ENCODE peak calls at places on chromosomes 16 and 17, in four cellular contexts. P, G, K and W are unnamed samples.
A peak's percentile ranks its signal among the peaks of the same experiment; 100 is the strongest.

GRCh38 chr16:58578642-58579041 is 51.0 kb downstream of the CNOT1 start:
- DNase-seq in P (no peak), G (no peak), K (no peak), W (no peak)

GRCh38 chr16:11681977-11682654 is 13.9 kb downstream of the SNN start:
- DNase-seq in P (no peak), G (no peak), K (no peak), W (no peak)

GRCh38 chr17:57109393-57110151 is 24.5 kb downstream of the AKAP1 start:
- DNase-seq in P (peak; percentile 5), G (no peak), K (peak; percentile 85), W (no peak)

GRCh38 chr17:66527335-66527734 is 224.9 kb downstream of the PRKCA start:
- DNase-seq in P (no peak), G (no peak), K (no peak), W (no peak)

GRCh38 chr16:14181371-14182050 is 110.4 kb downstream of the MRTFB start:
- DNase-seq in P (peak; percentile 89), G (no peak), K (no peak), W (peak; percentile 85)

GRCh38 chr16:46932802-46933201 is 40.7 kb downstream of the DNAJA2 start:
- DNase-seq in P (no peak), G (no peak), K (peak; percentile 48), W (no peak)

GRCh38 chr16:66923247-66923851 is 2.0 kb downstream of the RRAD start:
- DNase-seq in P (peak; percentile 47), G (no peak), K (no peak), W (no peak)

GRCh38 chr16:65837431-65837986 is 529.0 kb upstream of the CDH5 start:
- DNase-seq in P (no peak), G (no peak), K (peak; percentile 13), W (no peak)

GRCh38 chr16:77112701-77113100 is 78.3 kb upstream of the MON1B start:
- DNase-seq in P (no peak), G (no peak), K (no peak), W (no peak)

GRCh38 chr17:35666967-35667552 is 64.4 kb upstream of the RASL10B start:
- DNase-seq in P (peak; percentile 42), G (no peak), K (peak; percentile 26), W (peak; percentile 12)

GRCh38 chr17:28703552-28704218 is 8.0 kb downstream of the PROCA1 start:
- DNase-seq in P (no peak), G (no peak), K (no peak), W (no peak)

GRCh38 chr17:624341-624860 is 90.2 kb downstream of the VPS53 start:
- DNase-seq in P (no peak), G (no peak), K (no peak), W (no peak)

GRCh38 chr16:56258508-56259424 is 67.5 kb downstream of the GNAO1 start:
- DNase-seq in P (no peak), G (no peak), K (no peak), W (no peak)

GRCh38 chr17:1420981-1421380 is 21.0 kb upstream of the YWHAE start:
- DNase-seq in P (no peak), G (no peak), K (no peak), W (no peak)

GRCh38 chr16:66590322-66590721 is 11.1 kb downstream of the CMTM2 start:
- DNase-seq in P (no peak), G (no peak), K (no peak), W (no peak)

GRCh38 chr17:70256751-70257150 is 87.4 kb downstream of the KCNJ2 start:
- DNase-seq in P (no peak), G (no peak), K (no peak), W (no peak)

GRCh38 chr16:28149016-28149888 is 62.5 kb downstream of the XPO6 start:
- DNase-seq in P (peak; percentile 22), G (no peak), K (no peak), W (peak; percentile 16)

GRCh38 chr16:79887541-79888540 is 287.3 kb upstream of the MAF start:
- DNase-seq in P (no peak), G (no peak), K (no peak), W (no peak)

GRCh38 chr17:66855204-66855603 is 20.3 kb downstream of the CACNG5 start:
- DNase-seq in P (no peak), G (no peak), K (no peak), W (no peak)

GRCh38 chr17:71527311-71527710 is 593.5 kb upstream of the SOX9 start:
- DNase-seq in P (peak; percentile 24), G (no peak), K (no peak), W (no peak)

GRCh38 chr16:11058820-11059219 is 114.5 kb downstream of the CLEC16A start:
- DNase-seq in P (no peak), G (no peak), K (no peak), W (no peak)

GRCh38 chr16:57615813-57616212 is 12.6 kb upstream of the ADGRG1 start:
- DNase-seq in P (no peak), G (no peak), K (no peak), W (no peak)

GRCh38 chr17:7177210-7177953 is 1.8 kb downstream of the ASGR1 start:
- DNase-seq in P (peak; percentile 64), G (peak; percentile 83), K (peak; percentile 85), W (peak; percentile 79)

GRCh38 chr17:7175363-7175733 is 3.8 kb downstream of the ASGR1 start:
- DNase-seq in P (no peak), G (no peak), K (no peak), W (no peak)

GRCh38 chr17:7177954-7178477 is 1.2 kb downstream of the ASGR1 start:
- DNase-seq in P (peak; percentile 71), G (peak; percentile 18), K (peak; percentile 72), W (peak; percentile 62)

GRCh38 chr17:7176107-7176851 is 2.9 kb downstream of the ASGR1 start:
- DNase-seq in P (no peak), G (no peak), K (no peak), W (no peak)

DNA sequence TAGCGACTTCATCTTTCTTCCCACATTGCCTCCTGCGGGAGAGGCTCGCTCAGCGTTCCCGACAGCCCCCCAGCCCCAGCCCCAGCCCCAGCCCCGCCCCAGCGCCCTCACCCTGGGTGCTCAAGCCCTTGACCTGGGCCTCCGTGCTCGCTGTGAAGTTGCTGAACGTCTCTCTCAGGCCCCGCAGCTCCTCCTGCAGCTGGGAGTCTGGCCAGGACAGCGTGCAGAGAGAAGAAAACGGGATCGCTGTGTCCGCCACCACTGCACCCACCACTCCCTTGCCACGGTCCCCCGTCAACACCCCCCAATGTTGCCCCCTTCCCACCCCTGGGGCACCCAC is 2.3 kb downstream of the ASGR1 start:
- DNase-seq in P (no peak), G (no peak), K (peak; percentile 33), W (no peak)
- H3K18ac ChIP-seq in P (no peak overlapping the region), G (peak overlapping the region; percentile 94), K (no peak overlapping the region), W (peak overlapping the region; percentile 82)

GRCh38 chr16:2967721-2968161 is 1.4 kb upstream of the PAQR4 start:
- DNase-seq in P (no peak), G (no peak), K (no peak), W (no peak)
- H3K4me1 ChIP-seq in P (peaks cover 7% of the 10 kb centered on the region), G (peaks cover 22% of the 10 kb centered on the region), K (no peaks in the 10 kb centered on the region), W (peaks cover 63% of the 10 kb centered on the region)

GRCh38 chr17:77537566-77537965 is 396.8 kb downstream of the SEC14L1 start:
- DNase-seq in P (no peak), G (no peak), K (no peak), W (no peak)

GRCh38 chr17:77540975-77541374 is 400.2 kb downstream of the SEC14L1 start:
- DNase-seq in P (no peak), G (no peak), K (no peak), W (no peak)

GRCh38 chr17:77541995-77542394 is 401.2 kb downstream of the SEC14L1 start:
- DNase-seq in P (no peak), G (no peak), K (peak; percentile 38), W (no peak)

GRCh38 chr17:77542551-77543490 is 402.1 kb downstream of the SEC14L1 start:
- DNase-seq in P (peak; percentile 78), G (peak; percentile 85), K (peak; percentile 95), W (peak; percentile 81)

GRCh38 chr17:77540531-77540930 is 399.8 kb downstream of the SEC14L1 start:
- DNase-seq in P (no peak), G (no peak), K (no peak), W (no peak)
- H3K18ac ChIP-seq in P (no peak overlapping the region), G (peak overlapping the region; percentile 84), K (no peak overlapping the region), W (no peak overlapping the region)

GRCh38 chr16:50694206-50694605 is 800 bp downstream of the NOD2 start:
- DNase-seq in P (no peak), G (no peak), K (no peak), W (no peak)
- H3K4me1 ChIP-seq in P (no peaks in the 10 kb centered on the region), G (no peaks in the 10 kb centered on the region), K (no peaks in the 10 kb centered on the region), W (peaks cover 18% of the 10 kb centered on the region)

GRCh38 chr16:29806641-29807425 is 504 bp downstream of the MAZ start:
- DNase-seq in P (no peak), G (no peak), K (peak; percentile 88), W (peak; percentile 31)

GRCh38 chr16:29807426-29808218 is 1.3 kb downstream of the MAZ start:
- DNase-seq in P (peak; percentile 91), G (peak; percentile 77), K (peak; percentile 93), W (peak; percentile 96)

GRCh38 chr16:29809031-29809747 is 2.8 kb upstream of the PRRT2 start:
- DNase-seq in P (no peak), G (no peak), K (no peak), W (no peak)

GRCh38 chr16:29809850-29810698 is 1.9 kb upstream of the PRRT2 start:
- DNase-seq in P (no peak), G (no peak), K (peak; percentile 65), W (peak; percentile 59)

DNA sequence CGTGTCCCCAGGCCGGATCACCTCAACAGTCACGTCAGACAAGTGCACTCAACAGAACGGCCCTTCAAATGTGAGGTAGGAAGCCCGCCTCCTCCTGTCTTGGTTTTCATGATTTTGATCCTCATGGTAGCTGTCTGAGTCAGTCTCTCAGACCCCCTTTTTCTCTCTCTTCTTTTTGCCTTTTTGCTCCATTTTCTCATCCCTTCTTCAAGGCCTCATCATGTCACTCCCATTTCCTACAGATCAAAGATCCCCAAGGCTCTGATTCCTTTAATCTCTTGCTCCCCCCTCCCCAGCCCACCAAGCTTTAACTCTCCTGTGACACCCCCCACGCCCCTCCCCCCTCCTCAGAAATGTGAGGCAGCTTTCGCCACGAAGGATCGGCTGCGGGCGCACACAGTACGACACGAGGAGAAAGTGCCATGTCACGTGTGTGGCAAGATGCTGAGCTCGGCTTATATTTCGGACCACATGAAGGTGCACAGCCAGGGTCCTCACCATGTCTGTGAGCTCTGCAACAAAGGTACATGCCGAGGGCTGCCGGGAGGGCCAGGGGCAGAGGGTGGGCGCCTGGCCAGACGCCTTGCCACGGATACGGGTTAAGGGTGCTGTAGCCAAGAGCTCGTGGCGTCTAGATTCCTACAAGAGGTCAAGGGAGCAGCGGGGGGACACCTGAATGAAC is 2.0 kb downstream of the MAZ start:
- DNase-seq in P (no peak), G (no peak), K (no peak), W (no peak)
- H3K18ac ChIP-seq in P (peak overlapping the region; percentile 79), G (peak overlapping the region; percentile 87), K (no peak overlapping the region), W (peak overlapping the region; percentile 1)

GRCh38 chr16:89316701-89317100 is 99.2 kb downstream of the ZNF778 start:
- DNase-seq in P (no peak), G (no peak), K (no peak), W (no peak)
- H3K4me1 ChIP-seq in P (peaks cover 52% of the 10 kb centered on the region), G (no peaks in the 10 kb centered on the region), K (peaks cover 10% of the 10 kb centered on the region), W (peaks cover 73% of the 10 kb centered on the region)

DNA sequence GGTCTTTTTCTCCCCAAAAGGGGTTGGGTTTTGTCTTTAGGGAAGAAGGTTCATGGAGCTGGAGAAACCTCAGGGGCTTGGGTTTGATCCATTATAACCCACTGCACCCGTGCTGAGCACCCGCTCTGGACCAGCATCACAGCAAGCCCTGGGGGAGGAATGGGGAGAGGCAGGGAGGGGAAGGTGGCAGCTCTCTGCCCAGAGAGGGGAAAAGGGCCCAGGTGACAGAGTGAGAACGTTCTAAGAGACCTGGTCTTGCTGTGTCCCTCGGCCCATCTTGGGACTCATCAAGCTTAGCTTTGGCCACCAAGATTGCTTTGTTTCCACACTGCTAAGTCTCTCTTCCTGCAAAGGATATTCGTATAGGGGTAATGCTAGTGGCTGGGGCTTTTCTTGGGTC is 38.2 kb upstream of the TAC4 start:
- DNase-seq in P (no peak), G (no peak), K (no peak), W (no peak)
- H3K18ac ChIP-seq in P (no peak overlapping the region), G (peak overlapping the region; percentile 23), K (no peak overlapping the region), W (no peak overlapping the region)